ENCODE peak calls at places on chromosomes 6 and 20, in four cellular contexts. D is upper lobe of left lung; U is anterior cingulate cortex; M is stimulated activated naive CD4-positive, alpha-beta T cell. P is an unnamed sample.

GRCh38 chr6:33672808-33673207 is 38.7 kb downstream of the UQCC2 start:
- DNase-seq in U (no peak), D (no peak), M (no peak), P (no peak)

GRCh38 chr6:45255434-45255833 is 72.7 kb upstream of the RUNX2 start:
- DNase-seq in M (no peak), U (no peak), D (no peak), P (no peak)

GRCh38 chr6:158417760-158418098 is 105.5 kb downstream of the TULP4 start:
- DNase-seq in U (no peak), M (no peak), D (no peak), P (no peak)

GRCh38 chr6:6650839-6651238 is 62.3 kb downstream of the LY86 start:
- DNase-seq in D (no peak), U (no peak), M (no peak), P (no peak)

GRCh38 chr6:140043357-140043756 is 668.9 kb upstream of the CITED2 start:
- DNase-seq in M (no peak), D (no peak), U (no peak), P (no peak)

GRCh38 chr6:136127856-136128255 is 122.3 kb downstream of the MTFR2 start:
- DNase-seq in U (no peak), D (no peak), M (no peak), P (no peak)

GRCh38 chr20:32762754-32763201 is 593 bp downstream of the DNMT3B start:
- DNase-seq in U (peak), M (peak), D (no peak), P (no peak)

GRCh38 chr6:37550436-37550835 is 50.7 kb upstream of the CCDC167 start:
- DNase-seq in U (no peak), M (no peak), D (no peak), P (no peak)

GRCh38 chr20:24989162-24989561 is 3.4 kb downstream of the APMAP start:
- DNase-seq in U (no peak), M (no peak), D (no peak), P (no peak)

GRCh38 chr20:57647006-57647932 is 27.0 kb upstream of the ZBP1 start:
- DNase-seq in D (no peak), M (no peak), U (no peak), P (no peak)

GRCh38 chr6:87029711-87030314 is 65.1 kb downstream of the CGA start:
- DNase-seq in U (no peak), D (no peak), M (no peak), P (peak)

GRCh38 chr6:38420207-38420606 is 219.5 kb downstream of the BTBD9 start:
- DNase-seq in D (no peak), U (no peak), M (no peak), P (no peak)

GRCh38 chr6:4942673-4943009 is 61.2 kb downstream of the RPP40 start:
- DNase-seq in U (no peak), D (no peak), M (no peak), P (no peak)

GRCh38 chr20:51285684-51286083 is 256.8 kb downstream of the NFATC2 start:
- DNase-seq in M (no peak), U (no peak), D (no peak), P (no peak)

GRCh38 chr20:45944151-45944964 is 9.9 kb downstream of the PCIF1 start:
- DNase-seq in M (no peak), U (no peak), D (no peak), P (no peak)

GRCh38 chr6:33607784-33608161 is 13.3 kb upstream of the ITPR3 start:
- DNase-seq in U (no peak), M (peak), D (no peak), P (no peak)

GRCh38 chr6:11235062-11235461 is 2.6 kb upstream of the NEDD9 start:
- DNase-seq in M (no peak), D (no peak), U (no peak), P (no peak)

GRCh38 chr6:15352884-15353283 is 107.0 kb downstream of the JARID2 start:
- DNase-seq in D (no peak), U (no peak), M (no peak), P (no peak)

GRCh38 chr6:160221918-160222317 is 36.7 kb downstream of the SLC22A2 start:
- DNase-seq in U (no peak), M (no peak), D (no peak), P (no peak)

GRCh38 chr6:43254138-43254817 is 11.0 kb downstream of the TTBK1 start:
- DNase-seq in M (no peak), U (no peak), D (peak), P (no peak)

GRCh38 chr6:156160788-156161150 is 616.4 kb upstream of the ARID1B start:
- DNase-seq in U (no peak), M (no peak), D (no peak), P (no peak)

GRCh38 chr6:11899645-11900044 is 112.5 kb upstream of the HIVEP1 start:
- DNase-seq in U (no peak), M (no peak), D (no peak), P (no peak)

GRCh38 chr6:7106752-7107577 is 796 bp upstream of the RREB1 start:
- DNase-seq in D (peak), M (peak), U (no peak), P (no peak)